ENCODE peak calls at places on chromosomes 12 and 14, in seven cellular contexts. S is colonic mucosa, O is heart left ventricle, Y is small intestine, L is uterus, E is testis, I is cardiac muscle cell. N is an unnamed sample. For H3K36me3, the result is how much of the 10 kb centered on the place peaks cover.

GRCh38 chr12:120709976-120710804 is at the start of gene UNC119B:
- DNase-seq in S (peak), O (peak), Y (peak), L (peak), E (peak), I (peak), N (peak)

GRCh38 chr12:13234045-13234641 is 37.6 kb downstream of the EMP1 start:
- DNase-seq in S (peak), O (no peak), Y (peak), L (peak), E (peak), I (peak), N (peak)

GRCh38 chr14:25132734-25133422 is 82.9 kb upstream of the STXBP6 start:
- DNase-seq in S (peak), O (peak), Y (peak), L (peak), E (peak), I (peak), N (peak)

GRCh38 chr14:26851793-26852192 is 254.0 kb upstream of the NOVA1 start:
- DNase-seq in S (no peak), O (no peak), Y (no peak), L (no peak), E (no peak), I (no peak), N (no peak)

GRCh38 chr12:30417697-30418231 is 277.9 kb downstream of the IPO8 start:
- DNase-seq in S (no peak), O (peak), Y (no peak), L (no peak), E (no peak), I (no peak), N (peak)

GRCh38 chr12:6338955-6339761 is 2.7 kb downstream of the TNFRSF1A start:
- DNase-seq in S (no peak), O (no peak), Y (peak), L (no peak), E (no peak), I (no peak), N (no peak)

GRCh38 chr14:71339650-71340415 is 432.6 kb downstream of the PCNX1 start:
- DNase-seq in S (no peak), O (no peak), Y (peak), L (no peak), E (no peak), I (no peak), N (peak)

GRCh38 chr14:48398675-48399282 is 723.4 kb upstream of the MDGA2 start:
- DNase-seq in S (no peak), O (no peak), Y (peak), L (no peak), E (peak), I (peak), N (no peak)

GRCh38 chr12:52953181-52953841 is 4.4 kb downstream of the KRT18 start:
- DNase-seq in S (no peak), O (no peak), Y (no peak), L (no peak), E (no peak), I (no peak), N (no peak)

GRCh38 chr12:45687081-45688015 is 42.2 kb upstream of the ARID2 start:
- DNase-seq in S (no peak), O (no peak), Y (no peak), L (no peak), E (no peak), I (no peak), N (no peak)

GRCh38 chr14:64970776-64971451 is 1.2 kb downstream of the RAB15 start:
- DNase-seq in S (peak), O (no peak), Y (peak), L (no peak), E (no peak), I (peak), N (peak)

GRCh38 chr12:53391667-53392244 is 11.8 kb downstream of the SP1 start:
- DNase-seq in S (no peak), O (no peak), Y (no peak), L (no peak), E (no peak), I (no peak), N (no peak)

GRCh38 chr12:29726321-29726692 is 57.4 kb downstream of the TMTC1 start:
- DNase-seq in S (no peak), O (no peak), Y (no peak), L (no peak), E (no peak), I (no peak), N (peak)

GRCh38 chr12:124494751-124495129 is 72.7 kb downstream of the NCOR2 start:
- DNase-seq in S (no peak), O (no peak), Y (no peak), L (no peak), E (no peak), I (no peak), N (no peak)
- H3K36me3 ChIP-seq in S (under half), O (under half), Y (under half), L (under half), E (under half), I (under half), N (under half)

GRCh38 chr14:77108753-77109152 is 10.7 kb downstream of the CIPC start:
- DNase-seq in S (no peak), O (no peak), Y (no peak), L (no peak), E (no peak), I (no peak), N (no peak)
- H3K36me3 ChIP-seq in S (under half), O (half or more), Y (under half), L (under half), E (under half), I (under half), N (under half)

GRCh38 chr12:4909734-4910501 is at the start of gene KCNA1:
- DNase-seq in S (no peak), O (no peak), Y (no peak), L (no peak), E (no peak), I (peak), N (peak)
- H3K36me3 ChIP-seq in S (under half), O (under half), Y (under half), L (under half), E (under half), I (under half), N (under half)

GRCh38 chr14:95419569-95419968 is 96.9 kb downstream of the SYNE3 start:
- DNase-seq in S (no peak), O (no peak), Y (no peak), L (no peak), E (no peak), I (no peak), N (no peak)
- H3K36me3 ChIP-seq in S (under half), O (under half), Y (under half), L (under half), E (under half), I (under half), N (under half)

DNA sequence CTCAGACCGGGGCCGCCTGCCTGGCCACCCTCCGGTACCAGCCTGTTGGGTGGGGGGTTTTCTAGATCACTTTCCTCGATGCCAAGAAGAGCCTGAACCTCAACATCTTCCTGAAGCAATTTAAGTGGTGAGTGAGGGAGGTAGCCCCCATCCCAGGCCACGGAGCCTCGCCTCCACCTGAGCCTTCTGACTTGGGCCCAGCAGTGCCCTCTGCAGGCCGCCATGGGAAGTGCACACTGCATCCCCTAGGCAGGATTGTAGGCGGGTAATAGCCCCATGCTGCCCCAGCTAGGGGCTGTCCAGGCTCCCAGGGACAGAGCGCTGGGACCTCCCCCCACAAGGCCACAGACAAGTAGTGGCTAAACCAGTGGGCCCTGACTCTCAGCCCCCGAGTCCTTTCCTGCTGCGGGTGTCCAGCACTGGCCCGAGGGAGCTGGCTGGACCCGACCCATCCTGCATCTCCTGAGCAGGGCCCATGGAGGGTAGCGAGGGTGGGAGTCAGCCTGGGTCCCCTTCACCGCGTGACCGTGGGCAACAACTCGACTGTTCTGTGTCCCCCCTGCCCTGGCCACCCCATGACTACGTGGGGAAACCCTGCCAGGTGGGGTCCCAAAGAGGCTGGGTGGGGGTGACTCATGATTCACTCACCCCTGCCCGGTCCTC is 15.3 kb upstream of the ADSS1 start:
- DNase-seq in S (peak), O (peak), Y (peak), L (peak), E (peak), I (peak), N (no peak)
- H3K36me3 ChIP-seq in S (under half), O (half or more), Y (under half), L (under half), E (under half), I (under half), N (under half)

GRCh38 chr12:56252649-56253048 is 5.5 kb downstream of the ANKRD52 start:
- DNase-seq in S (no peak), O (no peak), Y (no peak), L (no peak), E (no peak), I (no peak), N (no peak)
- H3K36me3 ChIP-seq in S (under half), O (half or more), Y (under half), L (under half), E (under half), I (half or more), N (under half)

DNA sequence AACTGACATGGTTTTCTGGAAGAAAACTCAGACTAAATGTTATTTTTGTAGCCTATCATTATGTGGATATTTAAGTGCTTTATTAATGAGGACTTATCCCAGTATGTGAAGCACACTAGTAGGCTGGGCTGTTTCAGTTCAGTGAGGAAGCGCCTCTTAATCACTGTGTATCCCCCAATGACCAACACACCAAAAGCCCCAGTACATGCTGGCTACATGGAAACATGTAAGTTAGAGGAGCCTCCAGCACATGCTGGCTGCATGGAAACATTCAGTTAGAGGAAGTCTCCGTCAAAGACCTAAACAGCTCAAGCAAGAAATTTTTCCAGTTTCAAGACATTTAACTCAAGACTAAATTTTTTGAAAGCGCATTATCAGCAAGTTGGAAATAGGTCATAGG is 26.8 kb downstream of the DICER1 start:
- DNase-seq in S (no peak), O (no peak), Y (no peak), L (no peak), E (no peak), I (no peak), N (no peak)
- H3K36me3 ChIP-seq in S (under half), O (half or more), Y (under half), L (under half), E (under half), I (under half), N (under half)